ENCODE peak calls at places on chromosomes 12 and 14, in four cellular contexts. R is astrocyte of the spinal cord, F is astrocyte, K is EH. B is an unnamed sample.

GRCh38 chr14:103520657-103521437 is 1.8 kb downstream of the CKB start:
- DNase-seq in R (peak), F (no peak), K (peak), B (no peak)

GRCh38 chr12:92537235-92537960 is 165.4 kb upstream of the PLEKHG7 start:
- DNase-seq in R (no peak), F (peak), K (no peak), B (peak)

GRCh38 chr12:64010069-64010686 is 165.7 kb downstream of the SRGAP1 start:
- DNase-seq in R (peak), F (peak), K (peak), B (peak)

GRCh38 chr14:32933943-32934890 is 4.5 kb upstream of the NPAS3 start:
- DNase-seq in R (peak), F (peak), K (no peak), B (no peak)

GRCh38 chr14:103273847-103274615 is 60.0 kb upstream of the EIF5 start:
- DNase-seq in R (no peak), F (no peak), K (no peak), B (no peak)

GRCh38 chr14:52446355-52446754 is 106.0 kb downstream of the TXNDC16 start:
- DNase-seq in R (no peak), F (no peak), K (no peak), B (no peak)

GRCh38 chr14:89702151-89702936 is 252.2 kb downstream of the EFCAB11 start:
- DNase-seq in R (peak), F (peak), K (peak), B (no peak)

GRCh38 chr14:67787673-67788072 is 28.7 kb downstream of the ZFYVE26 start:
- DNase-seq in R (no peak), F (no peak), K (no peak), B (no peak)

GRCh38 chr14:65926504-65926903 is 514.0 kb downstream of the FUT8 start:
- DNase-seq in R (no peak), F (no peak), K (no peak), B (no peak)

GRCh38 chr12:4918950-4919660 is 9.4 kb downstream of the KCNA1 start:
- DNase-seq in R (peak), F (peak), K (no peak), B (no peak)

GRCh38 chr14:89617471-89618291 is 200.6 kb upstream of the FOXN3 start:
- DNase-seq in R (peak), F (peak), K (peak), B (no peak)

GRCh38 chr12:89279499-89279898 is 72.8 kb downstream of the DUSP6 start:
- DNase-seq in R (no peak), F (no peak), K (no peak), B (no peak)

GRCh38 chr12:77667101-77667500 is 163.6 kb upstream of the NAV3 start:
- DNase-seq in R (peak), F (peak), K (peak), B (no peak)

B was measured in kidney glomerular epithelial cell.